ENCODE peak calls at places on chromosome 13, in five cellular contexts. O, Q, I, E and G are unnamed samples.

GRCh38 chr13:114097893-114098688 is 34.3 kb downstream of the RASA3 start:
- DNase-seq in O (no peak), Q (no peak), I (no peak), E (no peak), G (no peak)

GRCh38 chr13:59691501-59692066 is 472.1 kb downstream of the DIAPH3 start:
- DNase-seq in O (no peak), Q (no peak), I (peak; percentile 61), E (no peak), G (no peak)

GRCh38 chr13:100544866-100545683 is 43.5 kb downstream of the GGACT start:
- DNase-seq in O (no peak), Q (no peak), I (no peak), E (no peak), G (no peak)

GRCh38 chr13:94352057-94352456 is 127.4 kb downstream of the DCT start:
- DNase-seq in O (no peak), Q (no peak), I (no peak), E (no peak), G (no peak)

GRCh38 chr13:62309904-62310303 is 894.3 kb upstream of the PCDH20 start:
- DNase-seq in O (no peak), Q (peak; percentile 13), I (no peak), E (no peak), G (no peak)

GRCh38 chr13:43936630-43937029 is 56.9 kb downstream of the LACC1 start:
- DNase-seq in O (no peak), Q (no peak), I (no peak), E (no peak), G (no peak)

GRCh38 chr13:99687728-99688397 is 186.6 kb downstream of the TM9SF2 start:
- DNase-seq in O (no peak), Q (peak; percentile 85), I (no peak), E (no peak), G (no peak)

GRCh38 chr13:101424381-101425155 is 8.3 kb upstream of the NALCN start:
- DNase-seq in O (no peak), Q (no peak), I (peak; percentile 17), E (no peak), G (no peak)

GRCh38 chr13:26557051-26557392 is 461 bp upstream of the WASF3 start:
- DNase-seq in O (no peak), Q (no peak), I (no peak), E (no peak), G (peak; percentile 8)

GRCh38 chr13:113723400-113724015 is 35.5 kb upstream of the TMEM255B start:
- DNase-seq in O (no peak), Q (no peak), I (no peak), E (peak; percentile 35), G (no peak)

GRCh38 chr13:41470187-41470586 is 12.8 kb downstream of the RGCC start:
- DNase-seq in O (no peak), Q (no peak), I (no peak), E (no peak), G (no peak)

GRCh38 chr13:27339299-27339698 is 68.7 kb downstream of the RASL11A start:
- DNase-seq in O (no peak), Q (no peak), I (peak; percentile 60), E (peak; percentile 61), G (peak; percentile 78)

GRCh38 chr13:51235186-51235585 is 13.0 kb downstream of the FAM124A start:
- DNase-seq in O (no peak), Q (no peak), I (no peak), E (no peak), G (no peak)

GRCh38 chr13:66362485-66362884 is 867.7 kb downstream of the PCDH9 start:
- DNase-seq in O (no peak), Q (no peak), I (no peak), E (no peak), G (no peak)

GRCh38 chr13:110417537-110417908 is 110.4 kb downstream of the COL4A2 start:
- DNase-seq in O (no peak), Q (no peak), I (no peak), E (no peak), G (no peak)

GRCh38 chr13:114121496-114122466 is 10.6 kb downstream of the RASA3 start:
- DNase-seq in O (no peak), Q (no peak), I (no peak), E (no peak), G (no peak)

GRCh38 chr13:39102981-39103490 is 64.8 kb downstream of the NHLRC3 start:
- DNase-seq in O (no peak), Q (no peak), I (no peak), E (no peak), G (no peak)

GRCh38 chr13:39105110-39105509 is 66.9 kb downstream of the NHLRC3 start:
- DNase-seq in O (no peak), Q (no peak), I (no peak), E (no peak), G (no peak)

GRCh38 chr13:39108746-39109145 is 70.5 kb downstream of the NHLRC3 start:
- DNase-seq in O (no peak), Q (no peak), I (no peak), E (no peak), G (no peak)

GRCh38 chr13:39107484-39108040 is 69.3 kb downstream of the NHLRC3 start:
- DNase-seq in O (no peak), Q (no peak), I (no peak), E (no peak), G (no peak)

DNA sequence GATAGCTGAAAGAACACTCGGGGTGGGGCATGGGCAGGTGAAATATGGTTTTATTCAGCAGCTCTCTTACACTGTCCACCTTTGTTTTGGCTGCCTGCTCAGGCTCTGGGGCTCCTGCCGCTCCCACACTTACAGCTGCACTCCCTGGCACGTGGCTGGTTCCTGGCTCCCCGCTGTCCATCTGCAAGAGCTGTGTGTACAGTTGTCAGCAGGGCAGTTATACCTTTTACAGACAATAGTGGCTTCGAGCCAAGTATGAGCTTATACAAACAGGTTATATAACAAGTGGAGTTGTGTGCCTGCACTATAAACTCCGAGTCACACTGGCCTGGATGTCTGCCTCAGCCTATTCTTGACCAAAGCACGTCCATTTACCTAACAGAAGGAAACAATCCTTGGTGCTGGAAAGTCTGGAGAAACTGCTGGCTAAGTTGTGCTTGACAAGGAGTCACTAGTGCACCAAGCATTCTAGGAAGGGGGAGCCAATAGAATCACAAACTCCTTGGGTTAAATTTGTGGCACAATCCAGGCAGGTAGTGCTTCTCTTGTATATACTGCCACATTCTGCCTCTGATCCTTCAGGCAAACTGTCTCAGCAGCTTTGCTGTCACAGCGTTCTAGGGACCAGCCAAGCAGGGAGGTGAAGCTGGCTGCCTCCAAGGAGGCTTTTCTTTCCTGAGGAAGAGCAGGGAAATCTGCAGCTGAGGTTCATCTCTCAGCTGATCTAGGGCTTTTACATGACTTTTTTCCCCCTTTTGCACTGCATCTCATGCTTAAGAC is 68.2 kb downstream of the NHLRC3 start:
- DNase-seq in O (no peak), Q (no peak), I (peak; percentile 4), E (no peak), G (no peak)
- TF ChIP-seq SP1 in O (no peak), Q (no peak), I (no peak), E (no peak), G (no peak)

DNA sequence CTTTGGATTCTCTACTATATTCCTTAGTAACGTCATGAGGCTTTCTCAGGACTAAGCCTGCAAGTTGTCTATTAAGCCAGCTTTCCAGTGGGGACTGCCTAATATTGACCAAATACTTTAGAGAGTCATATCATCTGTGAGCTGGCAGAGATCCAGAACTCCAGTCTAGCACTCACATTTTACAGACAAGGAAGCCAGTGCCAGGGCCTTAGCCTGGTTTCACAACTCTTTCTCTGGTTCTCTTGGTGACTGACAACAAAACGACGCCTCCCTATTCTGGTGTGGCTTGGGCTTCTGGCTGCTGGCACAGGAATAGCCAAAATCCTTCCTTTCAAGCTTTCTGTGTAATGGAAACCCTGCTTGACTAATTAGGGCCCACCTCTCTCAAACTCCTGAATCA is 75.0 kb upstream of the UBL3 start:
- DNase-seq in O (no peak), Q (no peak), I (peak; percentile 89), E (no peak), G (no peak)
- TF ChIP-seq YY1 in O (no peak), Q (no peak), I (no peak), E (no peak), G (no peak)

DNA sequence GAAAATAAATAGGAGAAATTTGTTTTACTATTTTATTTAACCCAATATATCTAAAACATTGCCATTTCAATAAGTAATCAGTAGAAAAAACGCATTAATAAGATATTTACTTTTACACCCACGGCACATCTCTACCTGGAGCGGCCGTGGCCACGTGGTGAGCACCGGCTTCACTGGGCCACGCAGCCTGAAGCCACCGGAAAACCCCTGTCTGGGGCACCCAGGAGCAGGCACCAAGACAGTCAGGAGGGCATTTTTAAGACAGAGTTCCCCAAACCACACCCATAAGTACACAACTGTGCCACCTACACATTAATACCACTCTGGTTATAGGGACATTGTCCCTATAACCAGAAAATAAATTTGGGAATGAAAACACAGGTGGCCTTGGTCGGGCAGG is 80.9 kb downstream of the SPACA7 start:
- DNase-seq in O (no peak), Q (no peak), I (no peak), E (no peak), G (no peak)
- H3K4me3 ChIP-seq in O (no peak overlapping the region), Q (no peak overlapping the region), I (no peak overlapping the region), E (no peak overlapping the region), G (no peak overlapping the region)

GRCh38 chr13:40438022-40438692 is 228.3 kb downstream of the FOXO1 start:
- DNase-seq in O (no peak), Q (no peak), I (no peak), E (no peak), G (no peak)
- TF ChIP-seq SP1 in O (no peak), Q (no peak), I (no peak), E (no peak), G (no peak)

GRCh38 chr13:105611424-105611823 is 924.0 kb downstream of the EFNB2 start:
- DNase-seq in O (no peak), Q (no peak), I (no peak), E (no peak), G (no peak)
- TF ChIP-seq YY1 in O (no peak), Q (no peak), I (no peak), E (no peak), G (no peak)

DNA sequence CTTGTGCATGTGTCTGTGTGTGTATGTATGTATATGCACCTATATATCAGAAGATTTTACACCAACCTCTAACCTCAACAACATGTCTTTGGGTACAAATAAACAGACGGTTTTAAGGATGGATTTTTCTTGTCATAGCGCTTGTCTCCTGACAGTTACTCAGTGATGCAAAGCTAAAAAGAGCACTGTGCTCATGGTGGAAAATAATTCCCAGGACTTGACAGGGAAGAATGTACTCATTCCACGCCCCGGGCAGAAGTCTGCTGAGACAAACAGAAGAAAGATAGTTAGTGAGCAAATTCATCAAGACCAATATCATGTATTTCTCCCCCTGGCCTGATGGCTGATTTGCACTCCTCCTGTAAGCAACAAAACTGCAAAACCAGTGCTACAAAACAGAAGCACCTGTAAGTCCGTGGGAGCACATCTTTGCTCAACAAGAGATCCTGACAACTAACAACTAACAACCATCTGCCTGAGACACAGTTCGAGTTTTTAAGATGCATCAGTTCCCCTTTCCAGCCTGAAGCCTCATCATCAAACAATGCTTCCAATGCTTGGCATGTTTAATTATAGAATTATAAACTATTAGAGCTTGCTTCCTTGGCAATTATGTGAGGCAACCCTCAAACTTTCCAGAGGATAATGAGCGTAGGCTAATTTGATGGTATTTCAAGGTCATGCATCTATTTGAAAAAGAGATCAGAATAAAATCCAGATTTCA is 812.7 kb upstream of the MIR17HG start:
- DNase-seq in O (no peak), Q (no peak), I (no peak), E (no peak), G (no peak)
- H3K4me3 ChIP-seq in O (no peak overlapping the region), Q (no peak overlapping the region), I (no peak overlapping the region), E (no peak overlapping the region), G (no peak overlapping the region)

GRCh38 chr13:19910336-19911072 is 47.1 kb upstream of the ZMYM5 start:
- DNase-seq in O (no peak), Q (no peak), I (no peak), E (no peak), G (peak; percentile 43)
- TF ChIP-seq SP1 in O (no peak), Q (no peak), I (no peak), E (no peak), G (peak; percentile 22)